ENCODE peak calls at places on chromosomes 12 and 14, in five cellular contexts. W, C, B, X and G are unnamed samples.

GRCh38 chr12:116737774-116738657 is at the start of the genes RNFT2 and SPRING1:
- DNase-seq in W (peak; percentile 98), C (peak; percentile 99), B (peak; percentile 99), X (peak; percentile 99), G (peak; percentile 99)

GRCh38 chr12:47164730-47165439 is 85.1 kb upstream of the AMIGO2 start:
- DNase-seq in W (no peak), C (peak; percentile 83), B (no peak), X (no peak), G (no peak)

GRCh38 chr12:4331221-4331620 is 10.2 kb downstream of the TIGAR start:
- DNase-seq in W (no peak), C (no peak), B (no peak), X (no peak), G (no peak)

GRCh38 chr12:43069768-43070221 is 480.2 kb upstream of the PRICKLE1 start:
- DNase-seq in W (peak; percentile 15), C (peak; percentile 12), B (no peak), X (peak; percentile 52), G (peak; percentile 66)

GRCh38 chr12:26628234-26628633 is 204.8 kb downstream of the ITPR2 start:
- DNase-seq in W (no peak), C (peak; percentile 39), B (no peak), X (no peak), G (no peak)

GRCh38 chr14:95255013-95255412 is 64.7 kb downstream of the CLMN start:
- DNase-seq in W (no peak), C (no peak), B (no peak), X (no peak), G (peak; percentile 32)

GRCh38 chr12:94587266-94588241 is 62.8 kb downstream of the TMCC3 start:
- DNase-seq in W (no peak), C (no peak), B (no peak), X (no peak), G (no peak)

GRCh38 chr14:69259531-69260245 is at the start of gene GALNT16:
- DNase-seq in W (no peak), C (peak; percentile 12), B (peak; percentile 38), X (no peak), G (no peak)

GRCh38 chr12:104622942-104623341 is 166.2 kb downstream of the CHST11 start:
- DNase-seq in W (no peak), C (no peak), B (no peak), X (no peak), G (no peak)

GRCh38 chr14:23154876-23155587 is 28.4 kb downstream of the SLC7A8 start:
- DNase-seq in W (peak; percentile 90), C (peak; percentile 89), B (peak; percentile 89), X (peak; percentile 72), G (peak; percentile 88)

GRCh38 chr14:88005050-88005481 is at the start of gene GPR65:
- DNase-seq in W (no peak), C (no peak), B (no peak), X (no peak), G (no peak)
- TF ChIP-seq POLR2A in W (no peak), C (no peak), B (no peak), X (no peak), G (peak; percentile 46)

GRCh38 chr12:40106655-40107054 is 774 bp upstream of the SLC2A13 start:
- DNase-seq in W (no peak), C (no peak), B (no peak), X (no peak), G (no peak)
- H3K4me3 ChIP-seq in W (peak overlapping the region; percentile 77), C (no peak overlapping the region), B (peak overlapping the region; percentile 94), X (no peak overlapping the region), G (peak overlapping the region; percentile 75)

DNA sequence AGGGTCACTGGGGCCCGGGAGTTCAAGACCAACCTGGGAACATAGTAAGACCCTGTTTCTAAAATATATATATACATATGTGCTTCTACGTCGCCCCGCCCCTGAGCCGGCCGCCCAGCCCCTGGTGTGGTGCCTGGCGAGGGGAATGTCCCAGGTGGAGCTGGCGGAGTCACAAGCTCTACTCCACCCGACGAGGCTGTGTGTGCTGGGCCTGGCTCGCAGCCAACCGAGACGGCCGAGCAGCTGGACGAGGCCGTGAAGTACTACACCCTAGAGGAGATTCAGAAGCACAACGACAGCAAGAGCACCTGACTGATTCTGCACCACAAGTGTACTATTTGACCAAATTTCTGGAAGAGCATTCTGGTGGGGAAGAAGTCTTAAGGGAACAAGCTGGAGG is 22.1 kb upstream of the ITPK1 start:
- DNase-seq in W (peak; percentile 46), C (peak; percentile 12), B (peak; percentile 91), X (no peak), G (no peak)
- TF ChIP-seq CTCF in W (no peak), C (no peak), B (peak; percentile 7), X (no peak), G (no peak)

GRCh38 chr14:20343855-20344205 is 395 bp downstream of the PARP2 start:
- DNase-seq in W (no peak), C (peak; percentile 48), B (no peak), X (no peak), G (no peak)

GRCh38 chr14:20347747-20348146 is 4.3 kb downstream of the PARP2 start:
- DNase-seq in W (no peak), C (no peak), B (no peak), X (no peak), G (no peak)

GRCh38 chr14:20345366-20345765 is 1.9 kb downstream of the PARP2 start:
- DNase-seq in W (no peak), C (no peak), B (no peak), X (no peak), G (no peak)

GRCh38 chr14:20346713-20347112 is 3.3 kb downstream of the PARP2 start:
- DNase-seq in W (no peak), C (no peak), B (no peak), X (no peak), G (no peak)

DNA sequence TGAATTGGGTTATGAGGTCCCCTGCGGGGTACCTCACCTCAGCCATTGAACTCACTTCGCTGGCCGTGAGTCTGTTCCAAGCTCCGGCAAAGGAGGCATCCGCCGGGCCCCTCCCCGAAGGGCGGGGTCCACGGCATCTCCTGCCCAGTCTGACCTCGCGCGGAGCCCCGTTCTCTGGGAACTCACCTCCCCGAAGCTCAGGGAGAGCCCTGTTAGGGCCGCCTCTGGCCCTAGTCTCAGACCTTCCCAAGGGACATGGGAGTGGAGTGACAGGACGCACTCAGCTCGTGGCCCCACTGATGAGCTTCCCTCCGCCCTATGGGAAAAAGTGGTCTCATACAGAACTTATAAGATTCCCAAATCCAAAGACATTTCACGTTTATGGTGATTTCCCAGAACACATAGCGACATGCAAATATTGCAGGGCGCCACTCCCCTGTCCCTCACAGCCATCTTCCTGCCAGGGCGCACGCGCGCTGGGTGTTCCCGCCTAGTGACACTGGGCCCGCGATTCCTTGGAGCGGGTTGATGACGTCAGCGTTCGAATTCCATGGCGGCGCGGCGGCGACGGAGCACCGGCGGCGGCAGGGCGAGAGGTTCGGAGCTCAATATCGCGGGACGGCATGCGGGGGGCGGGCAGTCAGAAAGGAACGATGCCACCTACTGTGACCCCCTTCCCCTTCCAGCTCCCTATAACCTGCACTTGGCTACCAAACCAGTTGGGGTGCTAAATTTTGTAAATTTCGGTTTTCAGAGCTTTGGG is at the start of gene PARP2:
- DNase-seq in W (peak; percentile 97), C (peak; percentile 99), B (peak; percentile 95), X (peak; percentile 95), G (peak; percentile 98)
- TF ChIP-seq POLR2A in W (peak; percentile 89), C (peak; percentile 99), B (no peak), X (peak; percentile 74), G (peak; percentile 72)

DNA sequence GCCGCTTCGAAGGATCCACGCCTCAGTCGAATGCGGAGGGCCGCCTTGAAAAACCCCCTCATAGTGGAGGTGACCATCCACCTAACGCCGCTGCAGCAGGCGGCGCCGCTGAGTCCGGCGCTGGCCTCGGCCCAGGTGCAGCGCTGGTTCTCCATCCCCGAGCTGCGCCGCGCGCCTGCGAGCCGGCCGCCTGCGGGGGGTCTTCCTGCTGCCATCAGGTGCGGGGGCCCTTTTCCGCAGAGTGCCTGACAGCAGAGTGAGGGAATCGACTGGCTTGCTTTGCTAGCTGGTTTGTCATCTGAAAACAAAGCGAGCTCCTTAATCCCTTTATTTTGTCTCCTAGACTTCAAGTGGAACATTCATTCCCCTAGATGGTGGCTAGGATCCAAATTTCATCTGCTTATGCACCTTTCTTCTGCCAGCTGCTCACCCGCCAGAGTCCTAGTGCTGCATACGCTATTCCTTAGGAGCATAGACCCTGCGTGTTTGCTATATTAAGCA is 10.4 kb upstream of the DNAL1 start:
- DNase-seq in W (peak; percentile 47), C (no peak), B (peak; percentile 51), X (no peak), G (no peak)
- H3K4me3 ChIP-seq in W (peak overlapping the region; percentile 48), C (no peak overlapping the region), B (peak overlapping the region; percentile 54), X (peak overlapping the region; percentile 67), G (peak overlapping the region; percentile 62)

GRCh38 chr14:76423534-76423933 is 47.6 kb downstream of the ESRRB start:
- DNase-seq in W (no peak), C (no peak), B (no peak), X (no peak), G (no peak)

GRCh38 chr14:76430017-76430416 is 54.1 kb downstream of the ESRRB start:
- DNase-seq in W (no peak), C (no peak), B (no peak), X (no peak), G (no peak)

GRCh38 chr14:76422662-76423061 is 46.7 kb downstream of the ESRRB start:
- DNase-seq in W (no peak), C (no peak), B (no peak), X (no peak), G (no peak)

GRCh38 chr14:76424359-76424758 is 48.4 kb downstream of the ESRRB start:
- DNase-seq in W (no peak), C (no peak), B (no peak), X (no peak), G (no peak)

GRCh38 chr14:76426161-76426696 is 50.3 kb downstream of the ESRRB start:
- DNase-seq in W (no peak), C (no peak), B (no peak), X (no peak), G (no peak)
- TF ChIP-seq CTCF in W (no peak), C (no peak), B (no peak), X (no peak), G (no peak)